ENCODE peak calls at places on chromosomes 4 and X, in five cellular contexts. One of them, this sample, is unnamed.
A peak's percentile ranks its signal among the peaks of the same experiment; 100 is the strongest.

GRCh38 chrX:153546386-153546785 is 28.9 kb downstream of the ATP2B3 start:
- DNase-seq in CD8-positive, alpha-beta memory T cell: no peak
- DNase-seq in heart left ventricle: no peak
- DNase-seq in adrenal gland: no peak
- DNase-seq in MM.1S: no peak
- DNase-seq in this sample: no peak

GRCh38 chr4:24747234-24747975 is 48.0 kb upstream of the SOD3 start:
- DNase-seq in CD8-positive, alpha-beta memory T cell: no peak
- DNase-seq in heart left ventricle: no peak
- DNase-seq in adrenal gland: no peak
- DNase-seq in MM.1S: no peak
- DNase-seq in this sample: no peak

GRCh38 chr4:3112979-3113469 is 38.5 kb downstream of the HTT start:
- DNase-seq in CD8-positive, alpha-beta memory T cell: no peak
- DNase-seq in heart left ventricle: no peak
- DNase-seq in adrenal gland: no peak
- DNase-seq in MM.1S: no peak
- DNase-seq in this sample: no peak

GRCh38 chr4:2058264-2059033 is 678 bp upstream of the NAT8L start:
- DNase-seq in CD8-positive, alpha-beta memory T cell: no peak
- DNase-seq in heart left ventricle: no peak
- DNase-seq in adrenal gland: no peak
- DNase-seq in MM.1S: no peak
- DNase-seq in this sample: peak; percentile 33

GRCh38 chr4:17597517-17597916 is 16.9 kb upstream of the MED28 start:
- DNase-seq in CD8-positive, alpha-beta memory T cell: no peak
- DNase-seq in heart left ventricle: no peak
- DNase-seq in adrenal gland: no peak
- DNase-seq in MM.1S: no peak
- DNase-seq in this sample: no peak

GRCh38 chrX:140038842-140039241 is 73.5 kb upstream of the CXorf66 start:
- DNase-seq in CD8-positive, alpha-beta memory T cell: no peak
- DNase-seq in heart left ventricle: no peak
- DNase-seq in adrenal gland: no peak
- DNase-seq in MM.1S: no peak
- DNase-seq in this sample: no peak

GRCh38 chrX:101659601-101660063 is at the start of gene ARMCX2:
- DNase-seq in CD8-positive, alpha-beta memory T cell: no peak
- DNase-seq in heart left ventricle: peak; percentile 57
- DNase-seq in adrenal gland: peak; percentile 51
- DNase-seq in MM.1S: no peak
- DNase-seq in this sample: no peak

GRCh38 chr4:152104846-152105462 is 344.1 kb upstream of the GATB start:
- DNase-seq in CD8-positive, alpha-beta memory T cell: no peak
- DNase-seq in heart left ventricle: no peak
- DNase-seq in adrenal gland: no peak
- DNase-seq in MM.1S: no peak
- DNase-seq in this sample: no peak

GRCh38 chr4:128380306-128380705 is 92.7 kb upstream of the PGRMC2 start:
- DNase-seq in CD8-positive, alpha-beta memory T cell: no peak
- DNase-seq in heart left ventricle: no peak
- DNase-seq in adrenal gland: no peak
- DNase-seq in MM.1S: no peak
- DNase-seq in this sample: no peak

GRCh38 chrX:151815461-151815860 is 80.9 kb downstream of the CNGA2 start:
- DNase-seq in CD8-positive, alpha-beta memory T cell: no peak
- DNase-seq in heart left ventricle: no peak
- DNase-seq in adrenal gland: no peak
- DNase-seq in MM.1S: no peak
- DNase-seq in this sample: no peak

GRCh38 chrX:98299785-98300184 is 1416.1 kb downstream of the RPA4 start:
- DNase-seq in CD8-positive, alpha-beta memory T cell: no peak
- DNase-seq in heart left ventricle: no peak
- DNase-seq in adrenal gland: no peak
- DNase-seq in MM.1S: no peak
- DNase-seq in this sample: no peak

GRCh38 chr4:2296621-2297601 is 35.0 kb upstream of the MXD4 start:
- DNase-seq in CD8-positive, alpha-beta memory T cell: no peak
- DNase-seq in heart left ventricle: no peak
- DNase-seq in adrenal gland: no peak
- DNase-seq in MM.1S: no peak
- DNase-seq in this sample: peak; percentile 80

GRCh38 chr4:2155246-2155645 is 86.7 kb downstream of the HAUS3 start:
- DNase-seq in CD8-positive, alpha-beta memory T cell: no peak
- DNase-seq in heart left ventricle: no peak
- DNase-seq in adrenal gland: no peak
- DNase-seq in MM.1S: no peak
- DNase-seq in this sample: no peak

GRCh38 chr4:158176776-158177175 is 4.0 kb upstream of the GASK1B start:
- DNase-seq in CD8-positive, alpha-beta memory T cell: no peak
- DNase-seq in heart left ventricle: no peak
- DNase-seq in adrenal gland: no peak
- DNase-seq in MM.1S: no peak
- DNase-seq in this sample: no peak

GRCh38 chr4:170087163-170087700 is 2.5 kb downstream of the AADAT start:
- DNase-seq in CD8-positive, alpha-beta memory T cell: no peak
- DNase-seq in heart left ventricle: no peak
- DNase-seq in adrenal gland: no peak
- DNase-seq in MM.1S: no peak
- DNase-seq in this sample: no peak

GRCh38 chrX:110135618-110136017 is 132.7 kb downstream of the TMEM164 start:
- DNase-seq in CD8-positive, alpha-beta memory T cell: no peak
- DNase-seq in heart left ventricle: no peak
- DNase-seq in adrenal gland: no peak
- DNase-seq in MM.1S: no peak
- DNase-seq in this sample: no peak

GRCh38 chrX:104370089-104370488 is 115.4 kb upstream of the ESX1 start:
- DNase-seq in CD8-positive, alpha-beta memory T cell: no peak
- DNase-seq in heart left ventricle: no peak
- DNase-seq in adrenal gland: no peak
- DNase-seq in MM.1S: no peak
- DNase-seq in this sample: no peak

GRCh38 chrX:41759817-41760216 is 35.8 kb downstream of the GPR82 start:
- DNase-seq in CD8-positive, alpha-beta memory T cell: no peak
- DNase-seq in heart left ventricle: no peak
- DNase-seq in adrenal gland: no peak
- DNase-seq in MM.1S: peak; percentile 26
- DNase-seq in this sample: peak; percentile 9

GRCh38 chrX:14865201-14865600 is 7.7 kb downstream of the FANCB start:
- DNase-seq in CD8-positive, alpha-beta memory T cell: no peak
- DNase-seq in heart left ventricle: no peak
- DNase-seq in adrenal gland: no peak
- DNase-seq in MM.1S: no peak
- DNase-seq in this sample: no peak

GRCh38 chr4:78720994-78721677 is 55.0 kb upstream of the BMP2K start:
- DNase-seq in CD8-positive, alpha-beta memory T cell: no peak
- DNase-seq in heart left ventricle: peak; percentile 48
- DNase-seq in adrenal gland: peak; percentile 38
- DNase-seq in MM.1S: peak; percentile 81
- DNase-seq in this sample: no peak

GRCh38 chr4:5852806-5853205 is 40.1 kb downstream of the CRMP1 start:
- DNase-seq in CD8-positive, alpha-beta memory T cell: no peak
- DNase-seq in heart left ventricle: no peak
- DNase-seq in adrenal gland: no peak
- DNase-seq in MM.1S: no peak
- DNase-seq in this sample: no peak

GRCh38 chrX:49627030-49627777 is 28.4 kb downstream of the GAGE1 start:
- DNase-seq in CD8-positive, alpha-beta memory T cell: no peak
- DNase-seq in heart left ventricle: peak; percentile 13
- DNase-seq in adrenal gland: peak; percentile 28
- DNase-seq in MM.1S: peak; percentile 67
- DNase-seq in this sample: peak; percentile 44

GRCh38 chr4:121675715-121676114 is 21.1 kb downstream of the ANXA5 start:
- DNase-seq in CD8-positive, alpha-beta memory T cell: no peak
- DNase-seq in heart left ventricle: no peak
- DNase-seq in adrenal gland: no peak
- DNase-seq in MM.1S: no peak
- DNase-seq in this sample: no peak

GRCh38 chr4:172344266-172344772 is 531.1 kb downstream of the GALNTL6 start:
- DNase-seq in CD8-positive, alpha-beta memory T cell: no peak
- DNase-seq in heart left ventricle: no peak
- DNase-seq in adrenal gland: no peak
- DNase-seq in MM.1S: no peak
- DNase-seq in this sample: no peak

GRCh38 chr4:112897548-112897947 is 151.9 kb upstream of the ANK2 start:
- DNase-seq in CD8-positive, alpha-beta memory T cell: no peak
- DNase-seq in heart left ventricle: no peak
- DNase-seq in adrenal gland: no peak
- DNase-seq in MM.1S: no peak
- DNase-seq in this sample: no peak

GRCh38 chr4:148253748-148254147 is 188.5 kb downstream of the NR3C2 start:
- DNase-seq in CD8-positive, alpha-beta memory T cell: no peak
- DNase-seq in heart left ventricle: no peak
- DNase-seq in adrenal gland: no peak
- DNase-seq in MM.1S: no peak
- DNase-seq in this sample: no peak

GRCh38 chrX:68570598-68570997 is 71.7 kb downstream of the YIPF6 start:
- DNase-seq in CD8-positive, alpha-beta memory T cell: no peak
- DNase-seq in heart left ventricle: no peak
- DNase-seq in adrenal gland: no peak
- DNase-seq in MM.1S: no peak
- DNase-seq in this sample: no peak

GRCh38 chrX:68249401-68249831 is 183.9 kb downstream of the OPHN1 start:
- DNase-seq in CD8-positive, alpha-beta memory T cell: no peak
- DNase-seq in heart left ventricle: peak; percentile 43
- DNase-seq in adrenal gland: no peak
- DNase-seq in MM.1S: no peak
- DNase-seq in this sample: no peak

GRCh38 chrX:95427389-95427788 is 1257.3 kb upstream of the DIAPH2 start:
- DNase-seq in CD8-positive, alpha-beta memory T cell: no peak
- DNase-seq in heart left ventricle: no peak
- DNase-seq in adrenal gland: no peak
- DNase-seq in MM.1S: no peak
- DNase-seq in this sample: no peak

GRCh38 chr4:174870311-174870710 is 41.3 kb upstream of the GLRA3 start:
- DNase-seq in CD8-positive, alpha-beta memory T cell: no peak
- DNase-seq in heart left ventricle: no peak
- DNase-seq in adrenal gland: no peak
- DNase-seq in MM.1S: no peak
- DNase-seq in this sample: no peak

GRCh38 chr4:111854494-111855087 is 290.7 kb upstream of the FAM241A start:
- DNase-seq in CD8-positive, alpha-beta memory T cell: no peak
- DNase-seq in heart left ventricle: no peak
- DNase-seq in adrenal gland: peak; percentile 35
- DNase-seq in MM.1S: peak; percentile 45
- DNase-seq in this sample: peak; percentile 46

GRCh38 chr4:110480031-110480549 is 4.1 kb downstream of the ENPEP start:
- DNase-seq in CD8-positive, alpha-beta memory T cell: no peak
- DNase-seq in heart left ventricle: peak; percentile 17
- DNase-seq in adrenal gland: no peak
- DNase-seq in MM.1S: no peak
- DNase-seq in this sample: peak; percentile 5

GRCh38 chr4:110475881-110476818 is at the start of gene ENPEP:
- DNase-seq in CD8-positive, alpha-beta memory T cell: no peak
- DNase-seq in heart left ventricle: peak; percentile 46
- DNase-seq in adrenal gland: no peak
- DNase-seq in MM.1S: no peak
- DNase-seq in this sample: no peak

GRCh38 chr4:110480741-110481271 is 4.9 kb downstream of the ENPEP start:
- DNase-seq in CD8-positive, alpha-beta memory T cell: no peak
- DNase-seq in heart left ventricle: no peak
- DNase-seq in adrenal gland: no peak
- DNase-seq in MM.1S: no peak
- DNase-seq in this sample: no peak

GRCh38 chr4:110472583-110473329 is 3.2 kb upstream of the ENPEP start:
- DNase-seq in CD8-positive, alpha-beta memory T cell: no peak
- DNase-seq in heart left ventricle: no peak
- DNase-seq in adrenal gland: no peak
- DNase-seq in MM.1S: no peak
- DNase-seq in this sample: no peak

GRCh38 chr4:110477836-110478235 is 1.9 kb downstream of the ENPEP start:
- DNase-seq in CD8-positive, alpha-beta memory T cell: no peak
- DNase-seq in heart left ventricle: no peak
- DNase-seq in adrenal gland: no peak
- DNase-seq in MM.1S: no peak
- DNase-seq in this sample: no peak
- H3K4me3 ChIP-seq in CD8-positive, alpha-beta memory T cell: no peak overlapping the region
- H3K4me3 ChIP-seq in heart left ventricle: peak overlapping the region; percentile 61
- H3K4me3 ChIP-seq in adrenal gland: peak overlapping the region; percentile 51
- H3K4me3 ChIP-seq in MM.1S: no peak overlapping the region
- H3K4me3 ChIP-seq in this sample: no peak overlapping the region

DNA sequence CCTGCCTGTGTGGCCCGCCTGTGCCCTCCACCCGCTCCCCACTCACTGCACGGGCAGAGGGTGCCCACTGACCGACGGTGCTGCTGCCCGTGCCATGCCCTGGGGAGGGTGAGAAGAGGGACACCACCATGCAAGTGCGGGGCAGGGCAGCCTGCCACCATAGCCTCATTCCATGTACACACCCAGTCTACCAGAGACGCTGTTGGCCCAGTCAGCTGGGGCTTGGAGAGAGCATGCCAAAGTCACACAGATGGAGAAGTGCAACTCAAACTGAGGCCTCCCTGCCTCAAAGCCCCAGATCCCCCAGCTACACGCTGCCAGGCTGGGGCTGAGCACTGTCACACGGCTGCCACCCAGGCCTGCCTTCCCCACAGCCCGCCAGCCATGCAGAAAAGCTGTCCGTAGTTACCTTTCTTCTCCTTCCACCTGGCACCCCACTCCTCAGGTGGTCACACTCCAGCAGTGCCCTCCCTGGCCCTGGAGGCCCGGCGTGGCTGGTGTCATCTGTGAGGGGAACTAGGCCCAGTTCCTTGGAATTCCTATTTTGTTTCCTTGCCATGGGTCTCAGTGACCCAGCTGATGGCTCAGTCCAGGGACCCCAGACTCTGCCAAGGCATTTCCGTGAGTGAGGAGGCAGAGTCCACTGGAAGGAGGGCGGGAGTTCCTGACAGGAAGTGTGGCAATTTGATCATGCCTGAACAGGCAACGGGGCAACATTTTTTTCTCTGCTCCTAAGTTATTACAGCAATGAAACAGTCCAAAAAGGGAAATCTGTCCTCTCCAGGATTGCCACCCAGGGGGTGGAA is at the start of gene SLC2A9:
- DNase-seq in CD8-positive, alpha-beta memory T cell: no peak
- DNase-seq in heart left ventricle: no peak
- DNase-seq in adrenal gland: no peak
- DNase-seq in MM.1S: no peak
- DNase-seq in this sample: no peak
- H3K4me3 ChIP-seq in CD8-positive, alpha-beta memory T cell: no peak within 1 kb of the TSS
- H3K4me3 ChIP-seq in heart left ventricle: no peak within 1 kb of the TSS
- H3K4me3 ChIP-seq in adrenal gland: no peak within 1 kb of the TSS
- H3K4me3 ChIP-seq in MM.1S: no peak within 1 kb of the TSS
- H3K4me3 ChIP-seq in this sample: no peak within 1 kb of the TSS

GRCh38 chrX:131745942-131746489 is 202.1 kb downstream of the OR13H1 start:
- DNase-seq in CD8-positive, alpha-beta memory T cell: no peak
- DNase-seq in heart left ventricle: no peak
- DNase-seq in adrenal gland: no peak
- DNase-seq in MM.1S: no peak
- DNase-seq in this sample: no peak
- H3K4me3 ChIP-seq in CD8-positive, alpha-beta memory T cell: no peak overlapping the region
- H3K4me3 ChIP-seq in heart left ventricle: no peak overlapping the region
- H3K4me3 ChIP-seq in adrenal gland: peak overlapping the region; percentile 66
- H3K4me3 ChIP-seq in MM.1S: peak overlapping the region; percentile 0
- H3K4me3 ChIP-seq in this sample: no peak overlapping the region

GRCh38 chr4:98662619-98663225 is 4.3 kb upstream of the TSPAN5 start:
- DNase-seq in CD8-positive, alpha-beta memory T cell: no peak
- DNase-seq in heart left ventricle: no peak
- DNase-seq in adrenal gland: no peak
- DNase-seq in MM.1S: peak; percentile 27
- DNase-seq in this sample: peak; percentile 68
- H3K4me3 ChIP-seq in CD8-positive, alpha-beta memory T cell: peak overlapping the region; percentile 44
- H3K4me3 ChIP-seq in heart left ventricle: no peak overlapping the region
- H3K4me3 ChIP-seq in adrenal gland: no peak overlapping the region
- H3K4me3 ChIP-seq in MM.1S: no peak overlapping the region
- H3K4me3 ChIP-seq in this sample: peak overlapping the region; percentile 37